ENCODE peak calls at places on chromosomes 4 and X, in four cellular contexts. B is omental fat pad, W is AG04450, F is GM06990. M is an unnamed sample.

GRCh38 chr4:119103263-119103662 is 32.4 kb upstream of the MYOZ2 start:
- DNase-seq in B (no peak), F (no peak), W (peak), M (peak)

GRCh38 chr4:176563591-176563990 is 229.1 kb downstream of the VEGFC start:
- DNase-seq in W (no peak), B (no peak), F (no peak), M (peak)

GRCh38 chr4:6987566-6987920 is 55.6 kb upstream of the TADA2B start:
- DNase-seq in B (no peak), W (no peak), F (no peak), M (peak)

GRCh38 chr4:64564126-64564525 is 154.9 kb upstream of the TECRL start:
- DNase-seq in F (no peak), B (no peak), W (no peak), M (peak)

GRCh38 chr4:158750379-158750778 is 18.4 kb upstream of the FNIP2 start:
- DNase-seq in B (no peak), W (peak), F (no peak), M (no peak)

GRCh38 chr4:126906466-126906865 is 726.3 kb upstream of the INTU start:
- DNase-seq in W (no peak), B (no peak), F (no peak), M (no peak)

GRCh38 chr4:73053076-73053475 is 16.4 kb downstream of the COX18 start:
- DNase-seq in B (no peak), F (no peak), W (no peak), M (peak)

GRCh38 chr4:160835789-160836188 is 1328.0 kb downstream of the FSTL5 start:
- DNase-seq in F (no peak), W (no peak), B (no peak), M (peak)

GRCh38 chr4:173360587-173361221 is 10.1 kb upstream of the SAP30 start:
- DNase-seq in W (no peak), F (no peak), B (no peak), M (peak)

GRCh38 chr4:177308125-177308524 is 1.5 kb upstream of the NEIL3 start:
- DNase-seq in B (no peak), F (no peak), W (no peak), M (peak)

GRCh38 chrX:4932790-4933189 is 1219.3 kb upstream of the PRKX start:
- DNase-seq in B (no peak), W (no peak), F (no peak), M (peak)

GRCh38 chrX:71938371-71938770 is 27.7 kb downstream of the NHSL2 start:
- DNase-seq in F (no peak), W (no peak), B (no peak), M (no peak)

GRCh38 chr4:1347410-1347864 is 429 bp downstream of the UVSSA start:
- DNase-seq in B (peak), W (peak), F (peak), M (peak)

GRCh38 chr4:41791557-41791956 is 43.0 kb upstream of the PHOX2B start:
- DNase-seq in F (no peak), W (no peak), B (no peak), M (no peak)

GRCh38 chrX:50765986-50766385 is 48.0 kb downstream of the SHROOM4 start:
- DNase-seq in F (no peak), B (no peak), W (no peak), M (no peak)

GRCh38 chr4:55372259-55372658 is 23.5 kb upstream of the TMEM165 start:
- DNase-seq in F (no peak), W (no peak), B (no peak), M (no peak)

GRCh38 chr4:156677656-156678055 is 293.9 kb downstream of the PDGFC start:
- DNase-seq in W (no peak), B (no peak), F (no peak), M (no peak)

GRCh38 chrX:120372667-120373370 is 10.9 kb downstream of the ATP1B4 start:
- DNase-seq in W (no peak), B (no peak), F (no peak), M (no peak)

GRCh38 chr4:85005865-85006377 is 39.4 kb upstream of the WDFY3 start:
- DNase-seq in B (no peak), F (no peak), W (peak), M (peak)

GRCh38 chr4:69322055-69322454 is 41.8 kb downstream of the UGT2B28 start:
- DNase-seq in F (no peak), W (no peak), B (no peak), M (peak)

GRCh38 chr4:123832173-123833026 is 435.8 kb downstream of the SPRY1 start:
- DNase-seq in B (no peak), F (no peak), W (peak), M (peak)

GRCh38 chr4:15479089-15479912 is 9.6 kb downstream of the CC2D2A start:
- DNase-seq in B (no peak), F (peak), W (peak), M (peak)

GRCh38 chr4:169410839-169411770 is 140.3 kb upstream of the SH3RF1 start:
- DNase-seq in W (peak), B (no peak), F (peak), M (no peak)

GRCh38 chrX:17027931-17028330 is 81.5 kb downstream of the REPS2 start:
- DNase-seq in F (no peak), B (no peak), W (no peak), M (no peak)

GRCh38 chr4:11367371-11367770 is 61.3 kb downstream of the HS3ST1 start:
- DNase-seq in W (no peak), F (no peak), B (no peak), M (peak)

GRCh38 chr4:27787195-27787594 is 926.6 kb downstream of the STIM2 start:
- DNase-seq in B (no peak), W (no peak), F (no peak), M (peak)

GRCh38 chr4:15434086-15434485 is 6.3 kb downstream of the C1QTNF7 start:
- DNase-seq in B (no peak), W (no peak), F (no peak), M (peak)

GRCh38 chr4:154973636-154974035 is 192.6 kb downstream of the RBM46 start:
- DNase-seq in W (no peak), F (no peak), B (no peak), M (peak)

GRCh38 chr4:81799371-81799770 is 327.7 kb upstream of the RASGEF1B start:
- DNase-seq in F (no peak), B (no peak), W (no peak), M (no peak)

GRCh38 chr4:82661601-82662000 is 99.8 kb upstream of the TMEM150C start:
- DNase-seq in B (no peak), W (no peak), F (no peak), M (no peak)

GRCh38 chr4:70801265-70801809 is 38.4 kb downstream of the GRSF1 start:
- DNase-seq in F (peak), B (no peak), W (no peak), M (no peak)

GRCh38 chr4:176290520-176290919 is 21.5 kb upstream of the ASB5 start:
- DNase-seq in B (no peak), F (no peak), W (no peak), M (no peak)

GRCh38 chrX:130174937-130175336 is 3.2 kb downstream of the RAB33A start:
- DNase-seq in F (no peak), W (no peak), B (no peak), M (no peak)

DNA sequence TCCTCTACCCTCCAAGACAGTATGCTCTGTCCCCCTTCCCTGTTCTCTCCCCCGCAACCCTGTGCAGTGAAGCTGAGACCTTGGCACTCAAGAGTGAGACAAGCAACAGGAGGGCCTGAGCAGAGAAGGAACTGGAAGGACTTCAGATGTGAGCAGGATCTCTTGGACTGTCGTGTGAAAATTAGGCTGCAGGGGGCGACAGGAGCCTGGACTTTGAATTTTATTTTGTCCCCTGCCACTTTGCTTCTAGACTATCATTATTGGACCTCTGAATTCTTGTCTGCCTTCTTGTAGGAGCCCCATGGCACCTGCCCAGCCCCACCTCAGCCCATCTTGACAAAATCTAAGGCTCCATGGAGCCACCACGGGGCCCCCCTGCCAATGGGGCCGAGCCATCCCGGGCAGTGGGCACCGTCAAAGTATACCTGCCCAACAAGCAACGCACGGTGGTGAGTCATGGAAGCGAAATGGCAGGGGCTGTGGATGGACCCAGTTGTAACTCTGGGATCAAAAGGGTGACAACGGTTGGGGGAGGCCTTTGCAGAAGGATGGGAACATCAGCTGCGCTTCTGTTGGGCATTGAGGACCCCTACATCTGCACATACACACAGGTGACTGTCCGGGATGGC is 1.7 kb downstream of the ARAF start:
- DNase-seq in W (no peak), B (no peak), F (no peak), M (no peak)
- TF ChIP-seq CTCF in W (peak), B (no peak), F (peak), M (peak)

GRCh38 chrX:15973299-15973698 is 118.7 kb upstream of the AP1S2 start:
- DNase-seq in B (no peak), W (no peak), F (no peak), M (peak)
- TF ChIP-seq CTCF in B (no peak), W (peak), F (peak), M (peak)

DNA sequence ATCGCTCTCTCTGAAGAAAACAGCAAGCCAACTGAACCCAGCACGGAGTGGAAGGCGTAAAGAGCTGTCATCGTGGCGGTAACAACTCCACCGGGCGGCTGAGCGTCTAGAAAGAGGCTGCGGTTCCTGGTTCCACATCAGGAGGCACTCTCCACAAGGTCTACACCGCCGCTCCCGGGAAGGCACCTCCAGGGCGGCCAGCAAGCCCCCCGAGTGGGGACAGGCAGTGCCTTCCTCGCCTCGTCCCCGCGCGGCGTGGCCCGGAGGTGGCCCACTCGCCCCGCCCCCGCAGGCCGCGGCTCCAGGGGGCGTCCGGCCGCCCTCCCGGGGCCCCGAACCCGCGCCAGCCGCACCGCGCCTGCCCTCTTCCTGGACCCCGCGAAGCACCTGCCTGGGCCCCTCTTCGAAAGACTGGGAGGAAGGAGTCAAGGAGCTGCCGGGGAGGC is 747 bp downstream of the KLHL8 start:
- DNase-seq in W (no peak), B (no peak), F (no peak), M (peak)
- TF ChIP-seq CTCF in W (peak), B (no peak), F (peak), M (peak)

GRCh38 chr4:139084425-139085093 is 69.0 kb downstream of the NOCT start:
- DNase-seq in F (no peak), B (no peak), W (no peak), M (no peak)

GRCh38 chr4:139083533-139084424 is 68.2 kb downstream of the NOCT start:
- DNase-seq in W (peak), F (peak), B (peak), M (peak)

GRCh38 chr4:139082750-139083532 is 67.4 kb downstream of the NOCT start:
- DNase-seq in W (peak), B (peak), F (peak), M (peak)

GRCh38 chr4:139085141-139085540 is 69.6 kb downstream of the NOCT start:
- DNase-seq in F (no peak), B (no peak), W (no peak), M (peak)
- TF ChIP-seq CTCF in F (no peak), B (no peak), W (peak), M (peak)